ENCODE peak calls at places on chromosomes 3 and 15, in seven cellular contexts. M is fibroblast of gingiva, U is progenitor cell of endocrine pancreas, W is T-helper 1 cell, S is GM13976, Y is ovary, C is T-cell. X is an unnamed sample.

GRCh38 chr15:76795217-76795616 is 109.9 kb downstream of the SCAPER start:
- DNase-seq in U (no peak), C (no peak), Y (no peak), M (no peak), S (no peak), W (no peak), X (no peak)

GRCh38 chr15:74888716-74889115 is 1.1 kb upstream of the MPI start:
- DNase-seq in M (no peak), Y (no peak), W (no peak), C (no peak), U (no peak), S (no peak), X (no peak)

GRCh38 chr15:101570238-101570637 is 80.7 kb upstream of the PCSK6 start:
- DNase-seq in W (no peak), S (no peak), M (no peak), U (no peak), Y (no peak), C (no peak), X (no peak)

GRCh38 chr3:169867584-169868211 is 2.0 kb downstream of the LRRC31 start:
- DNase-seq in S (no peak), U (no peak), Y (no peak), M (no peak), C (no peak), W (no peak), X (no peak)

GRCh38 chr15:62940755-62941361 is 101.7 kb upstream of the TPM1 start:
- DNase-seq in W (no peak), C (no peak), Y (peak; percentile 70), M (peak; percentile 87), S (peak; percentile 32), U (no peak), X (no peak)

GRCh38 chr3:144770813-144771400 is 799.3 kb downstream of the DIPK2A start:
- DNase-seq in W (no peak), M (peak; percentile 62), S (no peak), C (no peak), Y (no peak), U (no peak), X (no peak)

GRCh38 chr3:87398226-87398774 is 121.9 kb upstream of the POU1F1 start:
- DNase-seq in C (no peak), Y (no peak), W (no peak), U (no peak), M (no peak), S (no peak), X (no peak)

GRCh38 chr15:98850991-98851776 is 156.4 kb downstream of the PGPEP1L start:
- DNase-seq in M (peak; percentile 64), Y (peak; percentile 78), U (peak; percentile 44), W (peak; percentile 56), S (peak; percentile 56), C (peak; percentile 63), X (peak; percentile 55)

GRCh38 chr3:184523825-184524615 is 37.6 kb upstream of the EPHB3 start:
- DNase-seq in Y (no peak), W (no peak), S (no peak), C (no peak), M (peak; percentile 29), U (no peak), X (no peak)

GRCh38 chr15:76330281-76330680 is 6.3 kb upstream of the ISL2 start:
- DNase-seq in C (no peak), Y (no peak), S (no peak), W (no peak), U (no peak), M (peak; percentile 60), X (no peak)

GRCh38 chr15:76197703-76198455 is 113.4 kb downstream of the ETFA start:
- DNase-seq in U (no peak), C (no peak), Y (no peak), M (no peak), W (no peak), S (no peak), X (no peak)

GRCh38 chr15:81265256-81265943 is 58.5 kb downstream of the STARD5 start:
- DNase-seq in C (no peak), S (no peak), Y (no peak), U (no peak), M (no peak), W (no peak), X (peak; percentile 19)

X was measured in naive B cell.